ENCODE peak calls at places on chromosomes 11 and 22, in four cellular contexts. One of them, this sample, is unnamed.

GRCh38 chr11:13207665-13208594 is 69.7 kb upstream of the BMAL1 start:
- DNase-seq in NT2/D1: no peak
- DNase-seq in neural progenitor cell: no peak
- DNase-seq in mesenchymal stem cell: peak; percentile 89
- DNase-seq in this sample: peak; percentile 88

GRCh38 chr11:33445761-33446161 is 188.6 kb downstream of the HIPK3 start:
- DNase-seq in neural progenitor cell: no peak
- DNase-seq in NT2/D1: no peak
- DNase-seq in mesenchymal stem cell: peak; percentile 12
- DNase-seq in this sample: no peak

GRCh38 chr11:10233581-10233980 is 60.4 kb downstream of the SBF2 start:
- DNase-seq in NT2/D1: no peak
- DNase-seq in mesenchymal stem cell: peak; percentile 77
- DNase-seq in neural progenitor cell: no peak
- DNase-seq in this sample: peak; percentile 92

GRCh38 chr11:87398913-87399312 is 361.2 kb downstream of the TMEM135 start:
- DNase-seq in neural progenitor cell: no peak
- DNase-seq in NT2/D1: peak; percentile 20
- DNase-seq in mesenchymal stem cell: no peak
- DNase-seq in this sample: no peak

GRCh38 chr11:15660496-15660895 is 545.8 kb downstream of the INSC start:
- DNase-seq in neural progenitor cell: no peak
- DNase-seq in mesenchymal stem cell: no peak
- DNase-seq in NT2/D1: no peak
- DNase-seq in this sample: no peak

GRCh38 chr11:119030029-119030328 is 698 bp downstream of the SLC37A4 start:
- DNase-seq in mesenchymal stem cell: no peak
- DNase-seq in neural progenitor cell: no peak
- DNase-seq in NT2/D1: no peak
- DNase-seq in this sample: no peak

GRCh38 chr11:23124996-23125395 is 264.7 kb upstream of the CCDC179 start:
- DNase-seq in NT2/D1: no peak
- DNase-seq in neural progenitor cell: no peak
- DNase-seq in mesenchymal stem cell: peak; percentile 54
- DNase-seq in this sample: peak; percentile 11

GRCh38 chr11:8671242-8671641 is 11.2 kb downstream of the TRIM66 start:
- DNase-seq in mesenchymal stem cell: peak; percentile 83
- DNase-seq in NT2/D1: peak; percentile 90
- DNase-seq in neural progenitor cell: peak; percentile 97
- DNase-seq in this sample: peak; percentile 96

GRCh38 chr11:19789840-19790710 is 77.4 kb downstream of the NAV2 start:
- DNase-seq in NT2/D1: no peak
- DNase-seq in mesenchymal stem cell: peak; percentile 22
- DNase-seq in neural progenitor cell: no peak
- DNase-seq in this sample: peak; percentile 81

GRCh38 chr11:60753309-60753708 is 3.4 kb upstream of the MS4A15 start:
- DNase-seq in NT2/D1: no peak
- DNase-seq in neural progenitor cell: no peak
- DNase-seq in mesenchymal stem cell: no peak
- DNase-seq in this sample: no peak

GRCh38 chr11:60754887-60755286 is 1.8 kb upstream of the MS4A15 start:
- DNase-seq in mesenchymal stem cell: no peak
- DNase-seq in NT2/D1: no peak
- DNase-seq in neural progenitor cell: no peak
- DNase-seq in this sample: no peak

GRCh38 chr11:60757231-60757800 is 649 bp downstream of the MS4A15 start:
- DNase-seq in mesenchymal stem cell: no peak
- DNase-seq in neural progenitor cell: no peak
- DNase-seq in NT2/D1: no peak
- DNase-seq in this sample: no peak

GRCh38 chr11:60761436-60762190 is 4.9 kb downstream of the MS4A15 start:
- DNase-seq in NT2/D1: no peak
- DNase-seq in mesenchymal stem cell: no peak
- DNase-seq in neural progenitor cell: no peak
- DNase-seq in this sample: no peak

GRCh38 chr11:60756307-60757032 is at the start of gene MS4A15:
- DNase-seq in neural progenitor cell: peak; percentile 55
- DNase-seq in NT2/D1: peak; percentile 50
- DNase-seq in mesenchymal stem cell: no peak
- DNase-seq in this sample: peak; percentile 8
- H3K9ac ChIP-seq in neural progenitor cell: no peak within 1 kb of the TSS
- H3K9ac ChIP-seq in NT2/D1: no peak within 1 kb of the TSS
- H3K9ac ChIP-seq in mesenchymal stem cell: no peak within 1 kb of the TSS
- H3K9ac ChIP-seq in this sample: no peak within 1 kb of the TSS

DNA sequence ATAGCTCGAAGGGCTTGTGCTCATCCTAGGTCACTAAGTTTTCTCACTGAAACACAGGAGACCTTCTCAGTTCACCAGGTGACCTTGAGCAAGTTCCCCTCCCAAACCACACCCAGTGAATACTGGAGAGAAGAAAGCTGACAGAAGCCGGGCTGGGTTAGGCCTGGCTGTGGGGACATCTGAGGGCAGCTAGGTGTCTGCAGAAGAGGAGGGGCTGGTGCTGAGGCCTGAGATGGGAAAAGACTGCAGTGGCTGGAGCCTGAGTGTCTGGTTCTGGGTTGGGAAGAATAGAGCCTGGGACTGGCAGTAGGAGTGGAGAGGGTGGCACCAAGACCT is 602 bp upstream of the INPP5J start:
- DNase-seq in mesenchymal stem cell: no peak
- DNase-seq in neural progenitor cell: no peak
- DNase-seq in NT2/D1: no peak
- DNase-seq in this sample: no peak
- H3K9ac ChIP-seq in mesenchymal stem cell: no peak overlapping the region
- H3K9ac ChIP-seq in neural progenitor cell: no peak overlapping the region
- H3K9ac ChIP-seq in NT2/D1: no peak overlapping the region
- H3K9ac ChIP-seq in this sample: no peak overlapping the region

DNA sequence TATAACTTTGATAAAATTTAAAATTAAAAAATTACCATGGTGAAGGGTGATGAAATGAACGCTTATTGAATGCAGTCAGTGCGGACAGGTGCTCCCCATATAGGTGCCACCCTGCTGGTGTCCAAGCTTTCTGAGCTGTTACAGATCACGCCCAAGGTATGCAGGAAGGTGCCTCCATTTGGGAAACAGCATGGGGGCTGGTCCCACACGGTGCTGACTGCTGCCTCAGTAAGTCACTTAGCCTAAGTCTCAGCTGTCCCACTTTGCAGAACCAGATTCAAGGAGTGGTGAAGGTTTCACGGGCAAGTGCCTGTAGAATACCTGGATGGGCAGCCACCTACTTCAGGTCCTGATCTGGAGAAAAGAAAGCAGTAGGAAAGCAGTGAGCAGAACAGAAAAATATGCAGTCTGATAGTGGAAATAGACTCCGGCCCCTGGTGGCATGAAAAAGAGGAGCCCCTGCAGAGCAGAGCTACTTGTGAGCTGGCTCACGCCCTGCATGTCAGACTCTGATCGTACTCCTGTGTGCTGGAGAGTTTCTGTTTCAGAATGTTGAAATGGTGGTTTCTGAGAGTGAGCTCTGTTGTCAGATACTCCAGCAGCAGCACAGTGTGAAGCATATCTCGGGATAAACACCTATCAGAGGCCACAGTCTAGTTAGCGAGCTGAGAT is 33.2 kb downstream of the ADORA2A start:
- DNase-seq in NT2/D1: no peak
- DNase-seq in mesenchymal stem cell: peak; percentile 50
- DNase-seq in neural progenitor cell: no peak
- DNase-seq in this sample: peak; percentile 30
- H3K9ac ChIP-seq in NT2/D1: no peak overlapping the region
- H3K9ac ChIP-seq in mesenchymal stem cell: no peak overlapping the region
- H3K9ac ChIP-seq in neural progenitor cell: no peak overlapping the region
- H3K9ac ChIP-seq in this sample: no peak overlapping the region

GRCh38 chr11:95699631-95700470 is 89.7 kb downstream of the FAM76B start:
- DNase-seq in NT2/D1: no peak
- DNase-seq in mesenchymal stem cell: peak; percentile 30
- DNase-seq in neural progenitor cell: no peak
- DNase-seq in this sample: peak; percentile 38
- H3K9ac ChIP-seq in NT2/D1: no peak overlapping the region
- H3K9ac ChIP-seq in mesenchymal stem cell: peak overlapping the region; percentile 37
- H3K9ac ChIP-seq in neural progenitor cell: no peak overlapping the region
- H3K9ac ChIP-seq in this sample: no peak overlapping the region

DNA sequence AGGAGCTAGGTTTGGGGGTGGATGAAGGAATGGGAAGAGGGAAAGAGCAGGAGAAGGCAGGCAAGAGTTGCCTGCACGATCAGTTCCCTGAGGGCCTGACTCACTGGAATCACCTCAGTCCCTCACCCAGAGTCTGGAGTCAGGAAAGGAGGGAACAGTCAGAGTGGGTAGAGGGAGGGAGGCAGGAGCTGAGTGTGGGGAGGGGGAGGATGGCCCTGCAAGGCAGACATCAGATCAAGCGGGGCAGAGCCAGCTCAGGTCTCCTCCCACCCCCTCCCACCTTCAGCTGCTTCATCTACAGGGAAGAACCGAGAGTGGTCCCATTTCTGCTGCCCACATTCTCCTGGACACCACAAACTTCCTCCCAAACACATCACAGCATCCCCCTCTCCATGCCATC is 58.9 kb downstream of the PDE2A start:
- DNase-seq in neural progenitor cell: no peak
- DNase-seq in mesenchymal stem cell: no peak
- DNase-seq in NT2/D1: no peak
- DNase-seq in this sample: no peak
- H3K9ac ChIP-seq in neural progenitor cell: no peak overlapping the region
- H3K9ac ChIP-seq in mesenchymal stem cell: no peak overlapping the region
- H3K9ac ChIP-seq in NT2/D1: no peak overlapping the region
- H3K9ac ChIP-seq in this sample: no peak overlapping the region

GRCh38 chr11:69488543-69488940 is 7.1 kb downstream of the LINC01488 start:
- DNase-seq in NT2/D1: no peak
- DNase-seq in neural progenitor cell: no peak
- DNase-seq in mesenchymal stem cell: no peak
- DNase-seq in this sample: no peak
- H3K9ac ChIP-seq in NT2/D1: no peak overlapping the region
- H3K9ac ChIP-seq in neural progenitor cell: no peak overlapping the region
- H3K9ac ChIP-seq in mesenchymal stem cell: no peak overlapping the region
- H3K9ac ChIP-seq in this sample: no peak overlapping the region

GRCh38 chr11:120339394-120339890 is 3.2 kb downstream of the ARHGEF12 start:
- DNase-seq in mesenchymal stem cell: peak; percentile 65
- DNase-seq in NT2/D1: no peak
- DNase-seq in neural progenitor cell: peak; percentile 19
- DNase-seq in this sample: peak; percentile 43
- H3K9ac ChIP-seq in mesenchymal stem cell: peak overlapping the region; percentile 95
- H3K9ac ChIP-seq in NT2/D1: no peak overlapping the region
- H3K9ac ChIP-seq in neural progenitor cell: no peak overlapping the region
- H3K9ac ChIP-seq in this sample: peak overlapping the region; percentile 36